ENCODE peak calls at places on chromosomes 6 and 20, in ten cellular contexts. H, I, J, F, B, Q, Y, R, M and N are unnamed samples.

GRCh38 chr20:58492795-58493538 is 22.2 kb downstream of the APCDD1L start:
- DNase-seq in Y (no peak), R (no peak), I (no peak), M (no peak), Q (no peak), F (no peak), B (no peak), H (no peak), J (no peak), N (no peak)

GRCh38 chr6:154510144-154510905 is at the start of gene CNKSR3:
- DNase-seq in I (peak; percentile 89), J (peak; percentile 83), Q (peak; percentile 88), F (peak; percentile 94), Y (no peak), H (peak; percentile 97), M (peak; percentile 97), R (peak; percentile 56), B (peak; percentile 74), N (peak; percentile 93)

GRCh38 chr6:31414771-31415270 is 11.4 kb downstream of the MICA start:
- DNase-seq in F (no peak), Q (no peak), M (no peak), J (no peak), R (no peak), H (no peak), I (no peak), Y (no peak), B (no peak), N (no peak)

GRCh38 chr6:42365021-42365420 is 86.7 kb downstream of the TRERF1 start:
- DNase-seq in Y (no peak), R (no peak), J (no peak), B (no peak), Q (no peak), F (no peak), H (peak; percentile 45), M (no peak), I (no peak), N (no peak)

GRCh38 chr20:462199-462991 is at the start of gene TBC1D20:
- DNase-seq in H (peak; percentile 96), Q (peak; percentile 84), B (peak; percentile 87), M (peak; percentile 78), J (peak; percentile 85), F (peak; percentile 83), I (peak; percentile 85), Y (peak; percentile 91), R (peak; percentile 33), N (peak; percentile 88)

GRCh38 chr6:150456902-150457643 is 88.3 kb downstream of the IYD start:
- DNase-seq in M (no peak), Q (no peak), I (no peak), J (no peak), Y (no peak), H (no peak), R (no peak), F (no peak), B (no peak), N (no peak)

GRCh38 chr20:35020108-35021031 is 64.7 kb downstream of the MYH7B start:
- DNase-seq in Y (no peak), J (no peak), Q (no peak), I (no peak), M (no peak), R (no peak), B (no peak), F (no peak), H (no peak), N (no peak)

GRCh38 chr6:40922281-40922680 is 116.7 kb downstream of the UNC5CL start:
- DNase-seq in J (no peak), R (no peak), Y (no peak), F (no peak), B (no peak), Q (peak; percentile 50), M (no peak), I (no peak), H (peak; percentile 52), N (no peak)

GRCh38 chr6:9168669-9169068 is 733.3 kb upstream of the SLC35B3 start:
- DNase-seq in B (no peak), J (no peak), I (no peak), F (no peak), Q (peak; percentile 4), Y (no peak), M (no peak), H (no peak), R (no peak), N (no peak)

GRCh38 chr6:6515691-6516607 is 72.6 kb upstream of the LY86 start:
- DNase-seq in Q (no peak), Y (peak; percentile 74), I (no peak), H (no peak), J (no peak), B (no peak), F (no peak), M (no peak), R (no peak), N (no peak)

GRCh38 chr20:58538752-58539151 is 23.6 kb upstream of the APCDD1L start:
- DNase-seq in I (no peak), J (no peak), B (peak; percentile 60), F (no peak), M (no peak), R (no peak), H (no peak), Y (no peak), Q (peak; percentile 69), N (no peak)

GRCh38 chr6:16676978-16677377 is 84.3 kb downstream of the ATXN1 start:
- DNase-seq in R (no peak), I (no peak), B (peak; percentile 73), H (peak; percentile 86), F (no peak), J (no peak), Q (peak; percentile 84), M (no peak), Y (no peak), N (no peak)

GRCh38 chr6:108168501-108168979 is 2.7 kb downstream of the NR2E1 start:
- DNase-seq in R (no peak), I (peak; percentile 44), Q (no peak), Y (no peak), B (no peak), H (peak; percentile 90), M (peak; percentile 57), F (no peak), J (peak; percentile 32), N (peak; percentile 42)

GRCh38 chr20:1893721-1894470 is 1.3 kb upstream of the SIRPA start:
- DNase-seq in R (no peak), Y (no peak), B (no peak), Q (no peak), M (no peak), H (peak; percentile 35), F (no peak), J (no peak), I (no peak), N (no peak)

GRCh38 chr20:51411867-51412266 is 130.7 kb downstream of the NFATC2 start:
- DNase-seq in M (no peak), Q (no peak), R (no peak), I (no peak), F (no peak), J (no peak), H (no peak), B (no peak), Y (no peak), N (no peak)

GRCh38 chr6:43956478-43956877 is 170.8 kb downstream of the MRPL14 start:
- DNase-seq in F (no peak), H (no peak), M (no peak), I (no peak), Q (no peak), Y (no peak), B (no peak), J (no peak), R (no peak), N (no peak)

GRCh38 chr20:34705383-34706021 is 1.4 kb downstream of the TP53INP2 start:
- DNase-seq in M (peak; percentile 30), F (no peak), H (peak; percentile 26), Y (no peak), Q (peak; percentile 53), I (peak; percentile 29), B (peak; percentile 77), J (peak; percentile 72), R (no peak), N (peak; percentile 59)

GRCh38 chr6:111573118-111573883 is 32.4 kb downstream of the TRAF3IP2 start:
- DNase-seq in Q (peak; percentile 84), H (peak; percentile 80), F (no peak), I (peak; percentile 24), J (no peak), Y (no peak), R (no peak), B (peak; percentile 34), M (no peak), N (no peak)

GRCh38 chr6:117776441-117776840 is 101.2 kb downstream of the NUS1 start:
- DNase-seq in F (no peak), H (peak; percentile 5), R (no peak), B (no peak), I (no peak), Q (peak; percentile 5), Y (no peak), M (no peak), J (no peak), N (no peak)

GRCh38 chr6:10014561-10014960 is 400.3 kb downstream of the TFAP2A start:
- DNase-seq in F (no peak), M (no peak), I (no peak), Q (peak; percentile 4), Y (no peak), J (peak; percentile 3), R (no peak), B (no peak), H (peak; percentile 57), N (no peak)

GRCh38 chr6:108598316-108598863 is 37.7 kb downstream of the FOXO3 start:
- DNase-seq in F (no peak), Q (peak; percentile 70), I (no peak), M (no peak), B (peak; percentile 82), Y (no peak), J (no peak), R (no peak), H (peak; percentile 41), N (no peak)

GRCh38 chr20:61942526-61942925 is 123.2 kb downstream of the TAF4 start:
- DNase-seq in Q (no peak), H (no peak), F (no peak), I (no peak), J (no peak), R (no peak), M (peak; percentile 8), B (no peak), Y (peak; percentile 54), N (no peak)

GRCh38 chr6:143575440-143575839 is 63.9 kb upstream of the FUCA2 start:
- DNase-seq in R (no peak), M (peak; percentile 32), J (peak; percentile 64), I (peak; percentile 65), F (peak; percentile 43), Y (peak; percentile 73), H (peak; percentile 86), Q (peak; percentile 83), B (peak; percentile 67), N (peak; percentile 37)

GRCh38 chr20:7849675-7850074 is 90.6 kb downstream of the HAO1 start:
- DNase-seq in R (no peak), H (no peak), Q (no peak), J (no peak), Y (no peak), M (no peak), B (no peak), I (no peak), F (no peak), N (no peak)

GRCh38 chr20:4472906-4473305 is 248.8 kb upstream of the PRND start:
- DNase-seq in R (no peak), H (no peak), Q (no peak), M (no peak), B (peak; percentile 33), Y (no peak), J (no peak), I (no peak), F (no peak), N (no peak)

GRCh38 chr20:13494019-13494418 is 144.7 kb downstream of the TASP1 start:
- DNase-seq in M (no peak), H (no peak), F (no peak), Y (no peak), Q (peak; percentile 58), J (no peak), B (peak; percentile 19), I (no peak), R (no peak), N (no peak)

GRCh38 chr6:148700713-148701392 is 46.0 kb upstream of the UST start:
- DNase-seq in H (peak; percentile 47), J (peak; percentile 21), Y (no peak), I (peak; percentile 44), M (no peak), Q (peak; percentile 52), F (no peak), B (peak; percentile 55), R (no peak), N (no peak)

GRCh38 chr20:19552144-19552895 is 205.7 kb upstream of the RIN2 start:
- DNase-seq in I (no peak), R (no peak), M (peak; percentile 74), F (peak; percentile 20), J (no peak), B (peak; percentile 9), Q (no peak), Y (no peak), H (no peak), N (peak; percentile 49)